ENCODE peak calls at places on chromosomes 11 and 22, in ten cellular contexts. One of them, this sample, is unnamed.

GRCh38 chr11:68329993-68330699 is 17.8 kb downstream of the LRP5 start:
- DNase-seq in CD4-positive, CD25-positive, alpha-beta regulatory T cell: no peak
- DNase-seq in H4: no peak
- DNase-seq in M059J: no peak
- DNase-seq in endothelial cell: no peak
- DNase-seq in CD8-positive, alpha-beta T cell: no peak
- DNase-seq in CD8-positive, alpha-beta memory T cell: no peak
- DNase-seq in LoVo: no peak
- DNase-seq in anterior cingulate cortex: no peak
- DNase-seq in activated CD4-positive, alpha-beta T cell treated with anti-CD3 and anti-CD28 coated beads, Interleukin-2, amount 10 ng/mL, durations not matched to agents 7 days and 5 days: no peak
- DNase-seq in this sample: no peak

GRCh38 chr11:46352063-46352841 is 5.0 kb downstream of the DGKZ start:
- DNase-seq in CD4-positive, CD25-positive, alpha-beta regulatory T cell: peak
- DNase-seq in H4: no peak
- DNase-seq in M059J: no peak
- DNase-seq in endothelial cell: peak
- DNase-seq in CD8-positive, alpha-beta T cell: peak
- DNase-seq in CD8-positive, alpha-beta memory T cell: peak
- DNase-seq in LoVo: no peak
- DNase-seq in anterior cingulate cortex: peak
- DNase-seq in activated CD4-positive, alpha-beta T cell treated with anti-CD3 and anti-CD28 coated beads, Interleukin-2, amount 10 ng/mL, durations not matched to agents 7 days and 5 days: peak
- DNase-seq in this sample: peak

GRCh38 chr22:47837703-47838102 is 1075.3 kb downstream of the TBC1D22A start:
- DNase-seq in CD4-positive, CD25-positive, alpha-beta regulatory T cell: peak
- DNase-seq in H4: peak
- DNase-seq in M059J: peak
- DNase-seq in endothelial cell: peak
- DNase-seq in CD8-positive, alpha-beta T cell: no peak
- DNase-seq in CD8-positive, alpha-beta memory T cell: no peak
- DNase-seq in LoVo: peak
- DNase-seq in anterior cingulate cortex: no peak
- DNase-seq in activated CD4-positive, alpha-beta T cell treated with anti-CD3 and anti-CD28 coated beads, Interleukin-2, amount 10 ng/mL, durations not matched to agents 7 days and 5 days: peak
- DNase-seq in this sample: no peak

GRCh38 chr22:44500623-44501022 is 2.6 kb upstream of the RTL6 start:
- DNase-seq in CD4-positive, CD25-positive, alpha-beta regulatory T cell: no peak
- DNase-seq in H4: no peak
- DNase-seq in M059J: no peak
- DNase-seq in endothelial cell: no peak
- DNase-seq in CD8-positive, alpha-beta T cell: no peak
- DNase-seq in CD8-positive, alpha-beta memory T cell: no peak
- DNase-seq in LoVo: no peak
- DNase-seq in anterior cingulate cortex: no peak
- DNase-seq in activated CD4-positive, alpha-beta T cell treated with anti-CD3 and anti-CD28 coated beads, Interleukin-2, amount 10 ng/mL, durations not matched to agents 7 days and 5 days: no peak
- DNase-seq in this sample: no peak

GRCh38 chr11:64058494-64058893 is 22.8 kb downstream of the FLRT1 start:
- DNase-seq in CD4-positive, CD25-positive, alpha-beta regulatory T cell: no peak
- DNase-seq in H4: no peak
- DNase-seq in M059J: peak
- DNase-seq in endothelial cell: no peak
- DNase-seq in CD8-positive, alpha-beta T cell: no peak
- DNase-seq in CD8-positive, alpha-beta memory T cell: no peak
- DNase-seq in LoVo: no peak
- DNase-seq in anterior cingulate cortex: peak
- DNase-seq in activated CD4-positive, alpha-beta T cell treated with anti-CD3 and anti-CD28 coated beads, Interleukin-2, amount 10 ng/mL, durations not matched to agents 7 days and 5 days: no peak
- DNase-seq in this sample: no peak

GRCh38 chr11:95541715-95542114 is 247.9 kb downstream of the FAM76B start:
- DNase-seq in CD4-positive, CD25-positive, alpha-beta regulatory T cell: no peak
- DNase-seq in H4: no peak
- DNase-seq in M059J: no peak
- DNase-seq in endothelial cell: no peak
- DNase-seq in CD8-positive, alpha-beta T cell: no peak
- DNase-seq in CD8-positive, alpha-beta memory T cell: no peak
- DNase-seq in LoVo: no peak
- DNase-seq in anterior cingulate cortex: no peak
- DNase-seq in activated CD4-positive, alpha-beta T cell treated with anti-CD3 and anti-CD28 coated beads, Interleukin-2, amount 10 ng/mL, durations not matched to agents 7 days and 5 days: no peak
- DNase-seq in this sample: no peak

GRCh38 chr11:58028687-58029411 is 1.9 kb upstream of the OR6Q1 start:
- DNase-seq in CD4-positive, CD25-positive, alpha-beta regulatory T cell: no peak
- DNase-seq in H4: peak
- DNase-seq in M059J: peak
- DNase-seq in endothelial cell: no peak
- DNase-seq in CD8-positive, alpha-beta T cell: no peak
- DNase-seq in CD8-positive, alpha-beta memory T cell: no peak
- DNase-seq in LoVo: no peak
- DNase-seq in anterior cingulate cortex: no peak
- DNase-seq in activated CD4-positive, alpha-beta T cell treated with anti-CD3 and anti-CD28 coated beads, Interleukin-2, amount 10 ng/mL, durations not matched to agents 7 days and 5 days: no peak
- DNase-seq in this sample: no peak

GRCh38 chr11:128269466-128269865 is 317.9 kb downstream of the ETS1 start:
- DNase-seq in CD4-positive, CD25-positive, alpha-beta regulatory T cell: no peak
- DNase-seq in H4: no peak
- DNase-seq in M059J: no peak
- DNase-seq in endothelial cell: no peak
- DNase-seq in CD8-positive, alpha-beta T cell: no peak
- DNase-seq in CD8-positive, alpha-beta memory T cell: no peak
- DNase-seq in LoVo: no peak
- DNase-seq in anterior cingulate cortex: no peak
- DNase-seq in activated CD4-positive, alpha-beta T cell treated with anti-CD3 and anti-CD28 coated beads, Interleukin-2, amount 10 ng/mL, durations not matched to agents 7 days and 5 days: no peak
- DNase-seq in this sample: no peak

GRCh38 chr11:100994966-100995365 is 134.6 kb downstream of the PGR start:
- DNase-seq in CD4-positive, CD25-positive, alpha-beta regulatory T cell: no peak
- DNase-seq in H4: no peak
- DNase-seq in M059J: no peak
- DNase-seq in endothelial cell: no peak
- DNase-seq in CD8-positive, alpha-beta T cell: no peak
- DNase-seq in CD8-positive, alpha-beta memory T cell: no peak
- DNase-seq in LoVo: no peak
- DNase-seq in anterior cingulate cortex: no peak
- DNase-seq in activated CD4-positive, alpha-beta T cell treated with anti-CD3 and anti-CD28 coated beads, Interleukin-2, amount 10 ng/mL, durations not matched to agents 7 days and 5 days: no peak
- DNase-seq in this sample: no peak

GRCh38 chr22:40029189-40029890 is 34.6 kb downstream of the FAM83F start:
- DNase-seq in CD4-positive, CD25-positive, alpha-beta regulatory T cell: no peak
- DNase-seq in H4: no peak
- DNase-seq in M059J: no peak
- DNase-seq in endothelial cell: no peak
- DNase-seq in CD8-positive, alpha-beta T cell: no peak
- DNase-seq in CD8-positive, alpha-beta memory T cell: no peak
- DNase-seq in LoVo: no peak
- DNase-seq in anterior cingulate cortex: no peak
- DNase-seq in activated CD4-positive, alpha-beta T cell treated with anti-CD3 and anti-CD28 coated beads, Interleukin-2, amount 10 ng/mL, durations not matched to agents 7 days and 5 days: no peak
- DNase-seq in this sample: no peak

GRCh38 chr11:128688896-128689546 is 4.9 kb upstream of the FLI1 start:
- DNase-seq in CD4-positive, CD25-positive, alpha-beta regulatory T cell: no peak
- DNase-seq in H4: no peak
- DNase-seq in M059J: no peak
- DNase-seq in endothelial cell: no peak
- DNase-seq in CD8-positive, alpha-beta T cell: no peak
- DNase-seq in CD8-positive, alpha-beta memory T cell: no peak
- DNase-seq in LoVo: no peak
- DNase-seq in anterior cingulate cortex: no peak
- DNase-seq in activated CD4-positive, alpha-beta T cell treated with anti-CD3 and anti-CD28 coated beads, Interleukin-2, amount 10 ng/mL, durations not matched to agents 7 days and 5 days: no peak
- DNase-seq in this sample: no peak

GRCh38 chr11:2777396-2777795 is 77.6 kb upstream of the KCNQ1OT1 start:
- DNase-seq in CD4-positive, CD25-positive, alpha-beta regulatory T cell: no peak
- DNase-seq in H4: no peak
- DNase-seq in M059J: peak
- DNase-seq in endothelial cell: peak
- DNase-seq in CD8-positive, alpha-beta T cell: no peak
- DNase-seq in CD8-positive, alpha-beta memory T cell: peak
- DNase-seq in LoVo: no peak
- DNase-seq in anterior cingulate cortex: no peak
- DNase-seq in activated CD4-positive, alpha-beta T cell treated with anti-CD3 and anti-CD28 coated beads, Interleukin-2, amount 10 ng/mL, durations not matched to agents 7 days and 5 days: peak
- DNase-seq in this sample: no peak

GRCh38 chr22:39965749-39966148 is 5.6 kb downstream of the TMA7B start:
- DNase-seq in CD4-positive, CD25-positive, alpha-beta regulatory T cell: no peak
- DNase-seq in H4: no peak
- DNase-seq in M059J: no peak
- DNase-seq in endothelial cell: no peak
- DNase-seq in CD8-positive, alpha-beta T cell: no peak
- DNase-seq in CD8-positive, alpha-beta memory T cell: no peak
- DNase-seq in LoVo: no peak
- DNase-seq in anterior cingulate cortex: no peak
- DNase-seq in activated CD4-positive, alpha-beta T cell treated with anti-CD3 and anti-CD28 coated beads, Interleukin-2, amount 10 ng/mL, durations not matched to agents 7 days and 5 days: no peak
- DNase-seq in this sample: no peak

GRCh38 chr11:7977251-7977917 is 9.8 kb upstream of the EIF3F start:
- DNase-seq in CD4-positive, CD25-positive, alpha-beta regulatory T cell: no peak
- DNase-seq in H4: peak
- DNase-seq in M059J: peak
- DNase-seq in endothelial cell: no peak
- DNase-seq in CD8-positive, alpha-beta T cell: no peak
- DNase-seq in CD8-positive, alpha-beta memory T cell: no peak
- DNase-seq in LoVo: no peak
- DNase-seq in anterior cingulate cortex: no peak
- DNase-seq in activated CD4-positive, alpha-beta T cell treated with anti-CD3 and anti-CD28 coated beads, Interleukin-2, amount 10 ng/mL, durations not matched to agents 7 days and 5 days: no peak
- DNase-seq in this sample: no peak

GRCh38 chr11:122173587-122173986 is 57.6 kb upstream of the BLID start:
- DNase-seq in CD4-positive, CD25-positive, alpha-beta regulatory T cell: no peak
- DNase-seq in H4: no peak
- DNase-seq in M059J: peak
- DNase-seq in endothelial cell: no peak
- DNase-seq in CD8-positive, alpha-beta T cell: no peak
- DNase-seq in CD8-positive, alpha-beta memory T cell: no peak
- DNase-seq in LoVo: no peak
- DNase-seq in anterior cingulate cortex: no peak
- DNase-seq in activated CD4-positive, alpha-beta T cell treated with anti-CD3 and anti-CD28 coated beads, Interleukin-2, amount 10 ng/mL, durations not matched to agents 7 days and 5 days: no peak
- DNase-seq in this sample: no peak

GRCh38 chr11:47384498-47384897 is 6.2 kb upstream of the SPI1 start:
- DNase-seq in CD4-positive, CD25-positive, alpha-beta regulatory T cell: no peak
- DNase-seq in H4: no peak
- DNase-seq in M059J: no peak
- DNase-seq in endothelial cell: no peak
- DNase-seq in CD8-positive, alpha-beta T cell: no peak
- DNase-seq in CD8-positive, alpha-beta memory T cell: no peak
- DNase-seq in LoVo: no peak
- DNase-seq in anterior cingulate cortex: no peak
- DNase-seq in activated CD4-positive, alpha-beta T cell treated with anti-CD3 and anti-CD28 coated beads, Interleukin-2, amount 10 ng/mL, durations not matched to agents 7 days and 5 days: no peak
- DNase-seq in this sample: no peak

This sample was measured in nephron progenitor cell.